ENCODE peak calls at places on chromosomes 16 and 17, in six cellular contexts. O is IMR-90, Y is H9, G is mesenchymal stem cell, N is neuronal stem cell, Q is H1. I is an unnamed sample.

GRCh38 chr16:89094252-89094901 is 725 bp downstream of the ACSF3 start:
- DNase-seq in Y (no peak), G (peak; percentile 33), O (no peak), Q (no peak), N (no peak), I (peak; percentile 32)

GRCh38 chr17:15123593-15124590 is 141.2 kb downstream of the PMP22 start:
- DNase-seq in G (peak; percentile 42), Q (no peak), Y (no peak), O (peak; percentile 76), N (no peak), I (no peak)

GRCh38 chr16:58345574-58346354 is 46.5 kb upstream of the GINS3 start:
- DNase-seq in Q (no peak), O (no peak), N (no peak), G (no peak), Y (no peak), I (no peak)

GRCh38 chr17:34420254-34420766 is 57.3 kb upstream of the CCL1 start:
- DNase-seq in Y (peak; percentile 88), Q (peak; percentile 59), O (peak; percentile 46), N (peak; percentile 71), G (peak; percentile 67), I (peak; percentile 62)

GRCh38 chr17:14156689-14157088 is 80.0 kb downstream of the CDRT15 start:
- DNase-seq in Q (no peak), O (peak; percentile 57), G (peak; percentile 71), Y (no peak), N (no peak), I (no peak)

GRCh38 chr17:76940738-76941350 is 72.6 kb downstream of the MGAT5B start:
- DNase-seq in Q (peak; percentile 39), O (no peak), N (no peak), Y (peak; percentile 86), G (no peak), I (no peak)

GRCh38 chr17:9284884-9285283 is 263.6 kb downstream of the NTN1 start:
- DNase-seq in O (no peak), N (no peak), G (no peak), Y (no peak), Q (no peak), I (no peak)

GRCh38 chr17:17792551-17793377 is 44.0 kb downstream of the SREBF1 start:
- DNase-seq in Q (no peak), Y (peak; percentile 69), N (no peak), O (peak; percentile 73), G (peak; percentile 80), I (peak; percentile 96)

GRCh38 chr17:75693500-75694481 is 26.7 kb downstream of the SAP30BP start:
- DNase-seq in Y (peak; percentile 79), G (peak; percentile 88), N (peak; percentile 33), O (peak; percentile 56), Q (no peak), I (no peak)

GRCh38 chr17:68973098-68973929 is 18.1 kb upstream of the ABCA8 start:
- DNase-seq in G (no peak), Y (no peak), N (no peak), Q (no peak), O (no peak), I (no peak)

GRCh38 chr17:82981141-82981540 is 98.3 kb upstream of the METRNL start:
- DNase-seq in Q (no peak), O (no peak), G (no peak), Y (no peak), N (no peak), I (no peak)

GRCh38 chr16:67673712-67674580 is 7.3 kb downstream of the C16orf86 start:
- DNase-seq in Q (no peak), Y (no peak), O (no peak), N (no peak), G (no peak), I (no peak)

GRCh38 chr17:38751144-38751802 is 1.3 kb upstream of the PSMB3 start:
- DNase-seq in O (peak; percentile 21), Q (no peak), Y (no peak), N (peak; percentile 53), G (no peak), I (no peak)

GRCh38 chr17:17561408-17562144 is 29.9 kb downstream of the PEMT start:
- DNase-seq in Y (no peak), N (no peak), Q (no peak), G (no peak), O (no peak), I (no peak)

GRCh38 chr17:72876413-72876812 is 216.1 kb downstream of the SLC39A11 start:
- DNase-seq in N (no peak), Q (no peak), G (no peak), O (no peak), Y (no peak), I (no peak)

GRCh38 chr17:34171245-34171818 is 83.8 kb upstream of the CCL2 start:
- DNase-seq in Q (no peak), Y (peak; percentile 82), N (peak; percentile 43), G (peak; percentile 48), O (peak; percentile 53), I (peak; percentile 90)

GRCh38 chr17:66752411-66752810 is 82.5 kb upstream of the CACNG5 start:
- DNase-seq in G (no peak), Y (no peak), N (no peak), Q (no peak), O (no peak), I (no peak)

GRCh38 chr16:64428463-64428862 is 693.4 kb downstream of the CDH11 start:
- DNase-seq in O (peak; percentile 81), G (peak; percentile 56), Y (no peak), N (no peak), Q (no peak), I (no peak)

GRCh38 chr17:8158267-8159031 is 4.3 kb downstream of the VAMP2 start:
- DNase-seq in Y (peak; percentile 95), G (peak; percentile 92), N (peak; percentile 82), O (peak; percentile 87), Q (no peak), I (peak; percentile 95)

GRCh38 chr17:7835818-7836595 is 2.0 kb downstream of the KDM6B start:
- DNase-seq in Q (no peak), O (peak; percentile 58), N (no peak), G (peak; percentile 91), Y (no peak), I (peak; percentile 83)

GRCh38 chr16:84839956-84840355 is 20.2 kb downstream of the CRISPLD2 start:
- DNase-seq in N (no peak), Q (no peak), G (peak; percentile 86), O (peak; percentile 86), Y (no peak), I (no peak)

GRCh38 chr16:1152651-1153259 is at the start of gene CACNA1H:
- DNase-seq in N (peak; percentile 68), Q (no peak), G (no peak), Y (peak; percentile 53), O (no peak), I (no peak)

GRCh38 chr16:88885693-88886253 is 19.3 kb upstream of the PABPN1L start:
- DNase-seq in Y (no peak), G (no peak), Q (no peak), O (no peak), N (no peak), I (no peak)

GRCh38 chr17:58693751-58694150 is 1.3 kb downstream of the RAD51C start:
- DNase-seq in Y (no peak), N (no peak), O (no peak), G (no peak), Q (no peak), I (peak; percentile 75)
- H3K14ac ChIP-seq in Y (no peak overlapping the region), N (no peak overlapping the region), O (no peak overlapping the region), G (no peak overlapping the region), Q (no peak overlapping the region), I (no peak overlapping the region)

GRCh38 chr17:45052052-45052772 is 780 bp upstream of the DCAKD start:
- DNase-seq in Q (no peak), G (peak; percentile 47), N (peak; percentile 39), O (no peak), Y (peak; percentile 67), I (peak; percentile 41)

GRCh38 chr17:45050680-45051059 is 762 bp downstream of the DCAKD start:
- DNase-seq in O (peak; percentile 28), Q (no peak), N (no peak), G (peak; percentile 44), Y (no peak), I (no peak)

GRCh38 chr17:45048795-45049563 is 2.5 kb downstream of the DCAKD start:
- DNase-seq in G (no peak), Y (no peak), N (no peak), Q (no peak), O (no peak), I (no peak)

GRCh38 chr17:45046536-45047125 is 4.8 kb downstream of the DCAKD start:
- DNase-seq in Y (no peak), N (no peak), O (peak; percentile 51), Q (no peak), G (peak; percentile 51), I (no peak)

DNA sequence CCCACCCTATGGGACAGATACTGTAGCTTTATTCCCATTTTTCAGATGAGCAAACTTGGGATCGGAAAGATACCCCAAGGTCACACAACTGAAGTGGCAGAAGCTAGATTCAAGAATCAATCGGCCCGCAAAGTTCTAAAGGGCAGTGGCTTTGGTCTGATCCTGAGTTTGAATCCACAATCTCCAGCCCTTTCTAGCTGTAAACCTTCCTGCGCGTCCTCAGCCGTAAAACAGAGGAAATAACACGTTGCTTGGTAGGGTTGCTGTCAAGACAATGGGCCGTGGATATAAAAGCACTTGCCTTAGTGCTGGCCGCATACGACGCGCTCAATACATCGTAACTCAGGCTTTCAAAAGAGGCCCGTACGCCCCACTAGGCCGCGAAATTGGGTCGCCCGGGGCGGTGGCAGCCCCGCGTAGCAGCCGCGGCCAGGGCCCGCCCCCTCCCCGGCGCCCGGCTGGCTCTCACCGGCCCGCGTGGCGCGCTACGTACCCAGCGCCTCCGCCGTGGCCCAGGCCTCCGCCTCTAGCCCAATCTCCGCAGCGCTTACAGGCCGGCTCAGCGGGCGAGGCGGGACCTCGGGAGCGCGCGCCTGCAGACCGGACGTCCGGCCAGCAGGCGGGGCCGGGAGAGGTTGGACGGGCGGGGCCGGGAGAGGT is at the start of gene DCAKD:
- DNase-seq in N (peak; percentile 95), G (peak; percentile 96), Y (peak; percentile 98), O (peak; percentile 95), Q (peak; percentile 79), I (peak; percentile 96)
- H2BK5ac ChIP-seq in N (peak within 1 kb of the TSS; percentile 71), G (no peak within 1 kb of the TSS), Y (no peak within 1 kb of the TSS), O (peak within 1 kb of the TSS; percentile 98), Q (peak within 1 kb of the TSS; percentile 69), I (peak within 1 kb of the TSS; percentile 81)

GRCh38 chr16:21088143-21088542 is 62.5 kb downstream of the DNAH3 start:
- DNase-seq in O (no peak), Q (no peak), N (no peak), G (no peak), Y (no peak), I (no peak)
- H3K27ac ChIP-seq in O (no peak overlapping the region), Q (no peak overlapping the region), N (no peak overlapping the region), G (peak overlapping the region; percentile 65), Y (no peak overlapping the region), I (no peak overlapping the region)

DNA sequence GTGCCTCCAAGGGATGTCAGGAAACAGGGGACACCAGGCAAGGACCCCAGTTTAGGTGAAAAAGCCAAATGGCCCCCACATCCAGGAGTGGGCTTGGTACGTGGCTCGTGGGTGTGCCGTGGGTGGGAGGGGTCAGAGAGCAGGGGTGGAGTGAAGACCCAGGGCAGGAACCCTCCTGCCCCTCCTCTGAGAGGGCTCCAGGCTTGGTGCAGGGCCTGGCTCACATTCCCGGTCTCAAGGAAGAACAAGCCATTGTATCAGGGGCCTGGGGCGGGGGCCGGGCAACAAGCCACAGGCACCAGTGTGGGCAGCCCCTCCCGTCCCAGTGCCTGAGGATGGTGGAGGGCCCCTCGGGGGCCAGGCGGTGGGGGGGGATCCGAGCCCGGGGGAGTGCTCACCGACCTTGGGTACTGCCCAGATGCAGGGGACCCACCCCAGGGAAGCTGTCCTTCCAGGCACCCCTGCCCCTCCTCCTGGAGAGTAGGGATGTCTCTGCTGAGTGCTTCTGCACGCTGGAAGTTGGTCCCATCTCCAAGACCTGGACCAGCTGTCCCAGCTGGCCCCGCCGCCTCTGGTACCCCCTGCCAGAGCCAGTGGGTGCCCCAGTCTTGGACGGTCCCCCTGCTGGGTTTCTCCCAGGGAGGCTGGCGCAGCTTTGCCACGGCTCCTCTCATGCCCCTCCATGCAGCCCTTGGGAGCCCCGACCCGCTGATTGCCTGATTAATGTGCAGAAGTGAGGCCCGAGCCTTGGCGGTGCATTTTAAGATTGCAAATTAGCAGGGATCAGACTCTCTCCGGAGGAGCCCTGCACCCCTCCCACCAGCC is 83.7 kb downstream of the RTN4RL1 start:
- DNase-seq in Q (no peak), N (no peak), Y (peak; percentile 28), G (no peak), O (no peak), I (no peak)
- H3K14ac ChIP-seq in Q (no peak overlapping the region), N (no peak overlapping the region), Y (no peak overlapping the region), G (no peak overlapping the region), O (no peak overlapping the region), I (no peak overlapping the region)